ENCODE peak calls at places on chromosomes 11 and 22, in seven cellular contexts. T is vagina, E is Peyer's patch, L is gastrocnemius medialis, H is uterus, G is IMR-90, X is heart left ventricle. R is an unnamed sample.
A peak's percentile ranks its signal among the peaks of the same experiment; 100 is the strongest.

GRCh38 chr11:131889146-131889577 is 518.7 kb downstream of the NTM start:
- DNase-seq in X (no peak), H (peak; percentile 28), E (no peak), L (no peak), T (no peak), G (peak; percentile 95), R (no peak)

GRCh38 chr11:67657300-67657699 is 6.8 kb upstream of the ACY3 start:
- DNase-seq in H (no peak), T (no peak), E (no peak), G (no peak), L (no peak), X (no peak), R (no peak)

GRCh38 chr22:44147821-44148574 is 32.7 kb upstream of the PARVG start:
- DNase-seq in E (no peak), L (no peak), G (peak; percentile 36), T (no peak), H (no peak), X (no peak), R (no peak)

GRCh38 chr11:63880031-63880841 is 36.7 kb downstream of the RCOR2 start:
- DNase-seq in G (peak; percentile 82), E (no peak), X (no peak), L (no peak), H (no peak), T (no peak), R (no peak)

GRCh38 chr22:22988150-22988549 is 82.2 kb upstream of the GNAZ start:
- DNase-seq in T (no peak), L (no peak), E (no peak), X (no peak), H (no peak), G (no peak), R (no peak)

GRCh38 chr22:39996732-39997131 is 2.0 kb downstream of the FAM83F start:
- DNase-seq in L (no peak), G (no peak), T (no peak), H (no peak), X (no peak), E (no peak), R (no peak)

GRCh38 chr11:61111786-61112517 is 9.7 kb downstream of the CD5 start:
- DNase-seq in E (no peak), G (no peak), L (no peak), X (no peak), H (no peak), T (no peak), R (no peak)

GRCh38 chr11:72696866-72697428 is 22.7 kb upstream of the PDE2A start:
- DNase-seq in T (no peak), X (no peak), G (no peak), L (peak; percentile 35), H (peak; percentile 60), E (no peak), R (no peak)

GRCh38 chr11:108559340-108559739 is 34.2 kb downstream of the EXPH5 start:
- DNase-seq in T (no peak), G (peak; percentile 76), L (no peak), H (no peak), E (no peak), X (no peak), R (no peak)

GRCh38 chr11:70545626-70545945 is 147.3 kb downstream of the CTTN start:
- DNase-seq in E (no peak), G (no peak), L (no peak), T (no peak), X (no peak), H (no peak), R (no peak)

GRCh38 chr11:2173150-2173693 is 1.6 kb upstream of the TH start:
- DNase-seq in H (no peak), E (no peak), T (no peak), G (no peak), X (no peak), L (no peak), R (no peak)

GRCh38 chr11:64186205-64187165 is 514 bp downstream of the STIP1 start:
- DNase-seq in L (no peak), T (no peak), G (peak; percentile 2), E (no peak), X (no peak), H (no peak), R (no peak)

GRCh38 chr11:95337175-95337957 is 106.4 kb upstream of the SESN3 start:
- DNase-seq in T (no peak), G (peak; percentile 33), X (peak; percentile 74), E (no peak), H (peak; percentile 62), L (peak; percentile 14), R (peak; percentile 80)

GRCh38 chr22:49199224-49199623 is 628.4 kb downstream of the BRD1 start:
- DNase-seq in L (no peak), G (no peak), E (peak; percentile 23), H (no peak), X (no peak), T (no peak), R (peak; percentile 6)

GRCh38 chr11:102767800-102768199 is 12.6 kb downstream of the MMP10 start:
- DNase-seq in X (no peak), H (no peak), T (no peak), E (no peak), L (no peak), G (no peak), R (no peak)

GRCh38 chr11:46478196-46478595 is 86.6 kb upstream of the CHRM4 start:
- DNase-seq in L (no peak), G (no peak), X (no peak), H (no peak), E (no peak), T (no peak), R (no peak)

GRCh38 chr11:63761173-63761572 is 7.4 kb downstream of the ZFTA start:
- DNase-seq in T (no peak), H (no peak), L (no peak), X (no peak), E (no peak), G (no peak), R (no peak)

GRCh38 chr11:85699957-85700741 is 14.2 kb upstream of the CCDC89 start:
- DNase-seq in L (no peak), H (no peak), X (no peak), T (no peak), G (no peak), E (no peak), R (no peak)

GRCh38 chr11:534197-534591 is 1.2 kb downstream of the HRAS start:
- DNase-seq in H (peak; percentile 23), G (no peak), L (no peak), X (no peak), T (no peak), E (peak; percentile 48), R (no peak)

GRCh38 chr11:73004088-73004487 is 138.0 kb downstream of the FCHSD2 start:
- DNase-seq in X (no peak), L (no peak), H (no peak), G (no peak), E (no peak), T (no peak), R (no peak)

GRCh38 chr11:28715726-28716125 is 607.5 kb downstream of the METTL15 start:
- DNase-seq in H (no peak), X (no peak), L (no peak), T (no peak), E (no peak), G (no peak), R (no peak)

DNA sequence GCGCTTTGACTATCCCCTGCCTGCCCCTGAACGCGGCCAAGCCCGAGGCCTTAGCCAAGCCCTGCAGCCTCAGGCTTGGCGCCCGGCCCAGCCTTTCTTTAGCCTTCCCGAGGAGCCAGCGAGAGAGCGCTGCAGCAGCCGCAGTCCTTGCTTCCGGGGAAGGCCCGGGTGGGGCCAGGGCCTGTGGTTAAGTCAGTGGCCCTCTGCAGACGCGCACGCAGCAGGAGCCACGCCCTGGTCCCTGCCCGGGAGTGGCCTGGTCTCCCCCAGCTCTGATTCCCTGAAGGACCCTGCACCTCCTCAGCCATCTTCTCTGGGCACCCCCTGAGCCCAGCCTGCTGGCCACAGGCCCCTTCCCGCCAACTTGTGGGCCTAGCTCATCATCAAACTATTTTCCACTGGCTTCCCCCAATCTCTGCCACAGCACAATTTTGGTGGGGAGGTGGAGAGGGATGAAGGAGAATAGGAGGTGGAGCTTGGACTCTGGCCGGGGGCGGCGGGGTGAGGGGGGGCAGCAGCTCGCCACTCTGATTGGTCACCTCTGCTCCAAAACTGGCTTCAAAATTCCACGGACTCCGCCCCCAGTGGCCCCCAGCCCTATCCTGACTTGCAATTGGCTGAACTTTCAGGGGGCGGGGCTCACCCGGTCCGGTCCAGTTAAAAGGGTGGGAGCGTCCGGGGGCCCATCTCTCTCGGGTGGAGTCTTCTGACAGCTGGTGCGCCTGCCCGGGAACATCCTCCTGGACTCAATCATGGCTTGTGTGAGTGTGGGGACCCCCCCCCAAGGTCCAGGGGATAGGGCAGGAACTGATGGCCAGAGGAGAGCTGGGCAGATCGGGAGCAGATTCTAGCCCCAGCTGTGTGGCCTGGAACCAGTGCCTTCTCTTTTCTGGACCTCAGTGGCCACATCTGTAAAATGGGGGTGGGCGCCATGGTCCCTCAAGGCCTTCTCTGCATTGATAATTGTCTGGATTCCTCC is at the start of gene LGALS1:
- DNase-seq in X (peak; percentile 99), G (peak; percentile 97), T (peak; percentile 99), L (peak; percentile 92), H (peak; percentile 100), E (peak; percentile 92), R (peak; percentile 99)
- TF ChIP-seq CTCF in X (no peak), G (no peak), T (no peak), L (peak; percentile 38), H (peak; percentile 28), E (no peak), R (peak; percentile 29)

DNA sequence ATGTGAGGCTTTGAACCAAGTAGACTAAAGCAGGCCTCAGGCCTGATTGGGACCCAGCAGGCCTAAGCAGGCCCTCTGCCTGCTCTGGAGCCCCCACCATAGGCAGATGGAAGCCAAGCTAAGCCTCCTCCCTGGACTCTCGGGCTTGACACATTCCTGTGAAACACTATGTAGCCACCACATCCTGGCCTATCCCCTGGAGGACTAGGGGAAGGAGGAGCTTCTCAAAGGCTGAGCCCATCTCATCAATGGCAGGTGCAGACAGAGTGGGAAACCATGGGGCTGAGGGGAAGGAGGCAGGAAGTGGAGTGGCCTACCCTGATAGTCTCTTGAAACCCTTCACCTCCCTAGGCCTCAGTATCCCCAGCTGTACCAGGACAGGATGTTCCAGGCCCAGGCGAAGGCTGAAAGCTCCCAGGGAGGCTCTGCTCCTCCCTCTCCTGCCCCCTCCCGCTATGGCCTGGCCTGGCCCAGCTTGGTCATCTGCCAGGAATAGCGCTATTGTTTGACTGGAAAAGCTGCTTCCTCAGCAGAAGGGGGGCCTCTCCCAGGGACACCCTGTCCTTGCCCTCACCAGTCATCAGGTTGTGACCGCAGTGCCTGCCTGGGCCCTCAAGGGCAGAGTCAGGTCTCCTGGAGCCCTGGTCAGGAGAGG is 1.5 kb upstream of the CASTOR1 start:
- DNase-seq in G (peak; percentile 48), X (peak; percentile 93), T (peak; percentile 96), H (peak; percentile 75), E (peak; percentile 76), L (peak; percentile 70), R (peak; percentile 84)
- TF ChIP-seq POLR2A in G (no peak), X (no peak), T (no peak), H (peak; percentile 16), E (no peak), L (peak; percentile 35), R (peak; percentile 18)

DNA sequence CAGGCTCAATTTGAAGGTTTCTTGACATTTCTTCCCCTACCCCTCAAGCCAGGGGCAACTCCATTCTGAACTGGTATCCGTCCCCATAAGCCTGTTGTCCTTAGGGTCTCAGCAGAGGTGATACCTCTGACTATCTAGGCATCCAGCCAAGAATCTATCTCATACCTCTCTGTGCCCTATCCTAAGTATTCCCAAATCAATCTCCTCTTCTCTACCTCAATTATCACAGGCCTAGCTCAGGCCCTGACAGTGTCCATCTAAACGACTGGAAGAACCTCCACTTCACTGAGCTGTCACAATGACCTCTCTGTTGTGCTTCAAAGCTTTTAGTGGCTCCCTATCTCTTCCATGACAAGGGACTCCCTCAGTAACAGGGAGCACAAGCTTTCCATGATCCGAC is 26.9 kb downstream of the HIRA start:
- DNase-seq in T (no peak), H (no peak), L (no peak), E (no peak), G (no peak), X (no peak), R (no peak)
- H3K36me3 ChIP-seq in T (no peaks in the 10 kb centered on the region), H (no peaks in the 10 kb centered on the region), L (peaks cover 55% of the 10 kb centered on the region), E (peaks cover 6% of the 10 kb centered on the region), G (peaks cover 45% of the 10 kb centered on the region), X (peaks cover 80% of the 10 kb centered on the region), R (no peaks in the 10 kb centered on the region)

GRCh38 chr11:18802381-18803257 is 11.0 kb upstream of the PTPN5 start:
- DNase-seq in H (no peak), X (peak; percentile 35), L (no peak), E (no peak), G (peak; percentile 71), T (no peak), R (peak; percentile 16)
- TF ChIP-seq CTCF in H (no peak), X (peak; percentile 62), L (peak; percentile 30), E (no peak), G (peak; percentile 68), T (peak; percentile 10), R (no peak)